ENCODE peak calls at places on chromosomes 3 and 15, in seven cellular contexts. Y is right lobe of liver, W is PC-9, R is uterus, A is OCI-LY7, O is body of pancreas, E is brain microvascular endothelial cell. Z is an unnamed sample.

GRCh38 chr15:98785796-98786581 is 137.7 kb downstream of the IGF1R start:
- DNase-seq in W (no peak), R (no peak), Y (no peak), E (no peak), O (peak), A (no peak), Z (no peak)

GRCh38 chr15:81940467-81941451 is 105.1 kb downstream of the MEX3B start:
- DNase-seq in R (no peak), A (no peak), E (peak), W (no peak), O (no peak), Y (no peak), Z (no peak)

GRCh38 chr15:66408690-66409089 is 22.0 kb downstream of the MAP2K1 start:
- DNase-seq in W (no peak), O (no peak), E (no peak), Y (no peak), A (no peak), R (no peak), Z (no peak)

GRCh38 chr15:85646538-85647091 is 148.1 kb downstream of the KLHL25 start:
- DNase-seq in W (no peak), E (peak), R (no peak), A (no peak), O (no peak), Y (no peak), Z (no peak)

GRCh38 chr3:170410428-170411029 is 8.1 kb upstream of the CLDN11 start:
- DNase-seq in O (no peak), A (peak), Y (no peak), R (no peak), W (no peak), E (no peak), Z (peak)

GRCh38 chr3:172982731-172983364 is 158.2 kb downstream of the SPATA16 start:
- DNase-seq in W (no peak), Y (no peak), R (no peak), A (no peak), E (no peak), O (no peak), Z (no peak)

GRCh38 chr3:106114848-106115247 is 246.0 kb upstream of the CBLB start:
- DNase-seq in E (peak), A (no peak), W (peak), O (no peak), Y (no peak), R (no peak), Z (no peak)

GRCh38 chr3:127688416-127689265 is 15.9 kb downstream of the ABTB1 start:
- DNase-seq in Y (peak), W (no peak), E (peak), O (peak), R (no peak), A (no peak), Z (no peak)

GRCh38 chr3:35639251-35640185 is at the start of gene ARPP21:
- DNase-seq in A (peak), R (no peak), E (peak), W (no peak), O (peak), Y (peak), Z (peak)

GRCh38 chr3:123353852-123354238 is 95.0 kb downstream of the ADCY5 start:
- DNase-seq in W (no peak), R (no peak), E (peak), O (no peak), A (no peak), Y (no peak), Z (no peak)

GRCh38 chr3:100492810-100493140 is 356 bp downstream of the TMEM45A start:
- DNase-seq in R (no peak), W (no peak), A (no peak), O (no peak), Y (no peak), E (no peak), Z (no peak)

GRCh38 chr15:77620297-77620696 is 12.4 kb downstream of the LINGO1 start:
- DNase-seq in Y (no peak), R (no peak), O (no peak), A (no peak), W (no peak), E (no peak), Z (peak)

GRCh38 chr3:135014575-135014974 is 219.5 kb downstream of the EPHB1 start:
- DNase-seq in W (no peak), Y (no peak), E (no peak), O (no peak), A (no peak), R (no peak), Z (no peak)

GRCh38 chr3:1087066-1087555 is 5.7 kb upstream of the CNTN6 start:
- DNase-seq in R (no peak), Y (no peak), A (no peak), O (peak), W (no peak), E (peak), Z (no peak)

GRCh38 chr3:45580142-45580541 is 14.4 kb upstream of the LIMD1 start:
- DNase-seq in Y (no peak), R (no peak), A (no peak), E (no peak), W (no peak), O (no peak), Z (no peak)

GRCh38 chr15:83066034-83066760 is 855 bp downstream of the BTBD1 start:
- DNase-seq in Y (no peak), A (peak), O (no peak), R (no peak), E (no peak), W (no peak), Z (peak)

GRCh38 chr3:39150170-39150802 is 3.1 kb downstream of the CSRNP1 start:
- DNase-seq in W (no peak), R (no peak), E (no peak), Y (no peak), A (no peak), O (no peak), Z (no peak)

GRCh38 chr3:151724846-151725562 is 8.7 kb upstream of the AADACL2 start:
- DNase-seq in O (no peak), Y (no peak), E (peak), W (no peak), R (no peak), A (no peak), Z (no peak)

GRCh38 chr3:60855250-60855649 is 396.0 kb downstream of the FHIT start:
- DNase-seq in O (no peak), E (no peak), W (no peak), Y (no peak), R (no peak), A (no peak), Z (no peak)

GRCh38 chr3:64399205-64399800 is 174.0 kb upstream of the PRICKLE2 start:
- DNase-seq in E (peak), W (no peak), O (peak), Y (no peak), A (peak), R (peak), Z (peak)

GRCh38 chr15:45821390-45821789 is 186.6 kb downstream of the SQOR start:
- DNase-seq in E (no peak), A (no peak), O (no peak), Y (no peak), R (no peak), W (no peak), Z (no peak)

DNA sequence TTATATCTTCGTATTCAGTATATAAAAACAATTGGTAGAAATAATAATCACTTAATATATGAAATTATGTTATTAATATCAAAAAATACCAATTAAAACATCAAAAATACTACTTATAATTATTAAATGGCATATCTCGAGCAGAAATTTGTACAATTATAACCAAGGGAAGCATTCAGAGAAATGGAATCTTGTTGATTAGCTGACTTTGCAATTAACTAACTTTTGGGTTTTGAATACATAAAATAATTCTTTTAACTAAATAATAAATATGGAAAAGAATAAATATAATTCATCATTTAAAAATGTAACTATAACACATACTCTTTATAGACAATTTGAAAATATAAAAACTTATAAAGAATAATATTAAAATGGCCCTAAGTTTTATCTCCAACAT is 160.2 kb upstream of the LRRN1 start:
- DNase-seq in E (no peak), Y (no peak), O (no peak), W (no peak), A (no peak), R (no peak), Z (no peak)
- H3K27ac ChIP-seq in E (no peak), Y (no peak), O (no peak), W (no peak), A (no peak), R (no peak), Z (no peak)

GRCh38 chr15:31399544-31400171 is 73.0 kb downstream of the KLF13 start:
- DNase-seq in W (no peak), R (no peak), A (no peak), E (peak), Y (no peak), O (no peak), Z (no peak)

GRCh38 chr15:31397851-31398661 is 71.4 kb downstream of the KLF13 start:
- DNase-seq in E (no peak), R (no peak), A (no peak), Y (no peak), W (no peak), O (no peak), Z (no peak)

GRCh38 chr15:31398677-31399260 is 72.1 kb downstream of the KLF13 start:
- DNase-seq in R (no peak), A (no peak), W (no peak), O (no peak), Y (no peak), E (no peak), Z (no peak)

GRCh38 chr15:31400222-31400927 is 73.7 kb downstream of the KLF13 start:
- DNase-seq in R (no peak), O (no peak), E (no peak), A (no peak), Y (no peak), W (no peak), Z (no peak)

DNA sequence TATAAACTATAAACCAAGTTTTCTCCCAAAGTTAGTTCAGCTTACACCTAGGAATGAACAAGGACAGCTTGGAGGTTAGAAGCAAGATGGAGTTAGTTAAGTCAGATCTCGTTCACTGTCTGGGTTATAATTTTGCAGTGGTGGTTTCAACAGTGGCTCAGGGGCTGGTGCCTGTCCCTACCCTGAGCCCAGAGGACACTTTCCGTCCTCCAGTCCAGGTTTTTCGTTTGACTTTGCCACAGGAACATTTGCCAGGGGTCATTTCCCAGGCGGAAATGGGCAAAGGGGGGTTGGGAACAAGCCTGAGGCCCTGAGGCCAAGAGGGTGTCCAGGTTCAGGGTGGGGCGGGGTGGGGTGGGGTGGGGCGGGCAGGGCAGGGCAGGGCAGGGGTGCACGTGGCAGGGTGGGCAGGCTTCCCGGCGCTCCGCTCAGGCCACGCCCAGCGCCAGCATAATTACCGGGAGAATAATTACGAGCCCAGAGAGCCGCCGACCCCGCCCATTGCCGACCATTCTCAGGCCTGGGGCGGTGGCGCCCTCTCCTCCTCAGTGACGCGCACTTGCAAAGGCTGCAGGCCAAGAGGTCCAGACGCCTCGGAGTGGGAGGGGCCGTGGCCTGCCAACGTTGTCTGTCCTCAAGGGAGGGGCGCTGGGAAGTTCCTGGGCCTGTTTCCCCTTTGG is 70.4 kb downstream of the KLF13 start:
- DNase-seq in O (peak), E (peak), Y (peak), R (peak), A (peak), W (no peak), Z (peak)
- TF ChIP-seq CTCF in O (no peak), E (no peak), Y (peak), R (no peak), A (peak), W (no peak), Z (no peak)

GRCh38 chr15:95162521-95162920 is 931.2 kb downstream of the MCTP2 start:
- DNase-seq in A (no peak), Y (no peak), R (no peak), W (no peak), E (no peak), O (no peak), Z (no peak)
- H3K27ac ChIP-seq in A (no peak), Y (no peak), R (peak), W (no peak), E (peak), O (no peak), Z (peak)

DNA sequence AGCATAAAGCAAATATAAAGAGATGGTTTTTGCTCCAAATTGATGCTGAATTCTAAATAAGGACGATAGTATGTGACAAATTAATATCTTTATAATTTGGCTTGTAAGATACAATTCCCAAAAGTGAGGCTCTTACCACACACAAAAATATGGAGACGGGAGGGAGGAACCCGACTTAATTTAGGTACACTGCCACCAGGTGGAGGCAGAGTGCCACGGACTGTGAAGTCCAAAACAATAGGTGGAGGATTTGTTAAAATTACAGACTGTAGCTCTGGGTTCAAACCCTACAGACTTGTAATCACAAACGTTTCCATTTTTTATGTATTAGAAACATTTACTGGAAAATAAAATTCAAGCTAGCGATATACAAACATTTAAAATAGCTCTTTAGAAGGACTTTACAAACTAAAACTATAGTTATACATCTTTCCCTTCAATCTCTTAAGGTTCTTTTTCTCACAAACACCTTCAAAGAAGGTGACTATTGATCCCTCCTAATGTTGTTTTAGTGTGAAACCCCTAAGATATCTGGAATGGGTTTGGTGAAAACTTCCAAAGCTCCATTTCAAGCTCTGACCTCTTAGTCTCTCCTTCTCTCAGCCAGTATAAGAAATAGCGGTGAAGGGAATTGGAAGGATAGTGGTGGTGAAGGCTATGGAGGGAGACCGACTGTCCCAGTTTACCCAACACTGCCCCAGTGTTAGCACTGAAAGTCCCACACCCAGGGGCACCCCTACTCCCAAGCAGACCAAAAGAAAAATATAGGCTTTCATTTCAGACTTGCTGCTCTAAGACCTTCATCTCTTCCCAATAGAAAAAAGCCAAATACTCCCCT is 89.7 kb downstream of the AQP9 start:
- DNase-seq in O (peak), Y (peak), A (peak), R (peak), W (peak), E (peak), Z (peak)
- TF ChIP-seq CTCF in O (peak), Y (peak), A (peak), R (peak), W (peak), E (peak), Z (peak)

GRCh38 chr15:31977812-31978662 is 52.3 kb upstream of the CHRNA7 start:
- DNase-seq in W (no peak), A (peak), E (peak), O (peak), Y (peak), R (peak), Z (peak)
- H3K27ac ChIP-seq in W (no peak), A (no peak), E (no peak), O (no peak), Y (no peak), R (no peak), Z (no peak)

GRCh38 chr3:34599595-34599994 is 801.2 kb downstream of the PDCD6IP start:
- DNase-seq in R (no peak), E (no peak), O (no peak), Y (no peak), A (no peak), W (no peak), Z (no peak)
- TF ChIP-seq CTCF in R (no peak), E (no peak), O (no peak), Y (no peak), A (no peak), W (no peak), Z (no peak)

GRCh38 chr3:131502530-131503327 is at the start of gene MRPL3:
- DNase-seq in O (peak), E (peak), A (peak), R (peak), W (peak), Y (peak), Z (peak)

GRCh38 chr3:131501949-131502348 is 822 bp downstream of the MRPL3 start:
- DNase-seq in Y (no peak), E (no peak), W (peak), A (peak), O (no peak), R (no peak), Z (no peak)

GRCh38 chr3:131503328-131503650 is 518 bp upstream of the MRPL3 start:
- DNase-seq in E (no peak), R (no peak), O (no peak), W (no peak), Y (no peak), A (peak), Z (no peak)
- H3K27ac ChIP-seq in E (no peak), R (peak), O (no peak), W (no peak), Y (no peak), A (no peak), Z (peak)